ENCODE peak calls at places on chromosome 3, in seven cellular contexts. X is foreskin keratinocyte; U is GM19239; V is naive thymus-derived CD8-positive, alpha-beta T cell; L is fibroblast of pulmonary artery; P is astrocyte; O is occipital lobe. I is an unnamed sample.
A peak's percentile ranks its signal among the peaks of the same experiment; 100 is the strongest.

GRCh38 chr3:194184265-194184751 is 48.4 kb downstream of the HES1 start:
- DNase-seq in X (no peak), U (no peak), V (no peak), L (no peak), P (no peak), O (no peak), I (no peak)

GRCh38 chr3:194322701-194323174 is 28.4 kb downstream of the CPN2 start:
- DNase-seq in X (peak; percentile 99), U (no peak), V (no peak), L (peak; percentile 49), P (peak; percentile 81), O (no peak), I (peak; percentile 100)

GRCh38 chr3:185822221-185822956 is 2.5 kb downstream of the IGF2BP2 start:
- DNase-seq in X (no peak), U (no peak), V (no peak), L (peak; percentile 76), P (peak; percentile 67), O (no peak), I (peak; percentile 71)

GRCh38 chr3:143677420-143677819 is 170.8 kb downstream of the SLC9A9 start:
- DNase-seq in X (no peak), U (no peak), V (no peak), L (no peak), P (no peak), O (no peak), I (no peak)

GRCh38 chr3:134323966-134324962 is 50.0 kb downstream of the AMOTL2 start:
- DNase-seq in X (no peak), U (no peak), V (no peak), L (no peak), P (no peak), O (no peak), I (no peak)

GRCh38 chr3:134426660-134427181 is 52.5 kb upstream of the AMOTL2 start:
- DNase-seq in X (no peak), U (no peak), V (no peak), L (peak; percentile 35), P (peak; percentile 94), O (no peak), I (peak; percentile 40)

GRCh38 chr3:37526511-37526910 is 335.2 kb upstream of the CTDSPL start:
- DNase-seq in X (no peak), U (no peak), V (no peak), L (peak; percentile 45), P (peak; percentile 78), O (no peak), I (no peak)

GRCh38 chr3:35678552-35679220 is 39.4 kb downstream of the ARPP21 start:
- DNase-seq in X (no peak), U (no peak), V (no peak), L (no peak), P (no peak), O (no peak), I (no peak)

GRCh38 chr3:185851046-185851445 is 26.2 kb upstream of the IGF2BP2 start:
- DNase-seq in X (no peak), U (no peak), V (no peak), L (no peak), P (no peak), O (no peak), I (peak; percentile 16)

GRCh38 chr3:175266993-175267960 is 408.1 kb downstream of the NAALADL2 start:
- DNase-seq in X (peak; percentile 23), U (no peak), V (no peak), L (peak; percentile 39), P (peak; percentile 58), O (no peak), I (peak; percentile 52)

GRCh38 chr3:149352556-149352955 is 19.1 kb upstream of the TM4SF18 start:
- DNase-seq in X (no peak), U (peak; percentile 47), V (no peak), L (peak; percentile 77), P (no peak), O (no peak), I (peak; percentile 55)

GRCh38 chr3:64880926-64881325 is 193.1 kb upstream of the ADAMTS9 start:
- DNase-seq in X (no peak), U (no peak), V (no peak), L (no peak), P (no peak), O (no peak), I (no peak)

GRCh38 chr3:51373658-51374421 is 11.3 kb upstream of the MANF start:
- DNase-seq in X (no peak), U (no peak), V (no peak), L (no peak), P (no peak), O (no peak), I (no peak)

GRCh38 chr3:171844873-171845272 is 1.7 kb downstream of the TMEM212 start:
- DNase-seq in X (no peak), U (no peak), V (no peak), L (no peak), P (peak; percentile 51), O (no peak), I (no peak)

GRCh38 chr3:37741644-37742043 is 120.0 kb upstream of the CTDSPL start:
- DNase-seq in X (no peak), U (no peak), V (no peak), L (no peak), P (no peak), O (no peak), I (peak; percentile 42)